ENCODE peak calls at places on chromosomes 7 and 10, in nine cellular contexts. One of them, this sample, is unnamed.

GRCh38 chr10:103507235-103508191 is 14.0 kb downstream of the NEURL1 start:
- DNase-seq in fibroblast of pulmonary artery: no peak
- DNase-seq in ovary: no peak
- DNase-seq in cardiac muscle cell: no peak
- DNase-seq in progenitor cell of endocrine pancreas: no peak
- DNase-seq in K562: no peak
- DNase-seq in AG09309: no peak
- DNase-seq in B cell: no peak
- DNase-seq in fibroblast of lung: no peak
- DNase-seq in this sample: no peak

GRCh38 chr10:78405231-78405630 is 371.6 kb downstream of the RPS24 start:
- DNase-seq in fibroblast of pulmonary artery: no peak
- DNase-seq in ovary: no peak
- DNase-seq in cardiac muscle cell: no peak
- DNase-seq in progenitor cell of endocrine pancreas: no peak
- DNase-seq in K562: no peak
- DNase-seq in AG09309: peak; percentile 31
- DNase-seq in B cell: no peak
- DNase-seq in fibroblast of lung: no peak
- DNase-seq in this sample: no peak

GRCh38 chr7:149772236-149772820 is 1.1 kb downstream of the ZNF467 start:
- DNase-seq in fibroblast of pulmonary artery: no peak
- DNase-seq in ovary: no peak
- DNase-seq in cardiac muscle cell: no peak
- DNase-seq in progenitor cell of endocrine pancreas: peak; percentile 42
- DNase-seq in K562: peak; percentile 91
- DNase-seq in AG09309: no peak
- DNase-seq in B cell: no peak
- DNase-seq in fibroblast of lung: no peak
- DNase-seq in this sample: no peak

GRCh38 chr10:62231805-62232204 is 36.8 kb downstream of the RTKN2 start:
- DNase-seq in fibroblast of pulmonary artery: no peak
- DNase-seq in ovary: no peak
- DNase-seq in cardiac muscle cell: no peak
- DNase-seq in progenitor cell of endocrine pancreas: no peak
- DNase-seq in K562: no peak
- DNase-seq in AG09309: no peak
- DNase-seq in B cell: no peak
- DNase-seq in fibroblast of lung: no peak
- DNase-seq in this sample: no peak

GRCh38 chr7:128422856-128423255 is 13.1 kb upstream of the IMPDH1 start:
- DNase-seq in fibroblast of pulmonary artery: no peak
- DNase-seq in ovary: no peak
- DNase-seq in cardiac muscle cell: no peak
- DNase-seq in progenitor cell of endocrine pancreas: no peak
- DNase-seq in K562: no peak
- DNase-seq in AG09309: no peak
- DNase-seq in B cell: no peak
- DNase-seq in fibroblast of lung: no peak
- DNase-seq in this sample: no peak

GRCh38 chr7:30308392-30308791 is 24.0 kb downstream of the ZNRF2 start:
- DNase-seq in fibroblast of pulmonary artery: no peak
- DNase-seq in ovary: no peak
- DNase-seq in cardiac muscle cell: no peak
- DNase-seq in progenitor cell of endocrine pancreas: no peak
- DNase-seq in K562: no peak
- DNase-seq in AG09309: no peak
- DNase-seq in B cell: no peak
- DNase-seq in fibroblast of lung: no peak
- DNase-seq in this sample: no peak

GRCh38 chr7:33893377-33893776 is 12.0 kb upstream of the BMPER start:
- DNase-seq in fibroblast of pulmonary artery: no peak
- DNase-seq in ovary: no peak
- DNase-seq in cardiac muscle cell: no peak
- DNase-seq in progenitor cell of endocrine pancreas: no peak
- DNase-seq in K562: no peak
- DNase-seq in AG09309: no peak
- DNase-seq in B cell: no peak
- DNase-seq in fibroblast of lung: no peak
- DNase-seq in this sample: no peak

GRCh38 chr7:132499065-132499464 is 77.2 kb downstream of the PLXNA4 start:
- DNase-seq in fibroblast of pulmonary artery: no peak
- DNase-seq in ovary: no peak
- DNase-seq in cardiac muscle cell: no peak
- DNase-seq in progenitor cell of endocrine pancreas: no peak
- DNase-seq in K562: no peak
- DNase-seq in AG09309: no peak
- DNase-seq in B cell: no peak
- DNase-seq in fibroblast of lung: no peak
- DNase-seq in this sample: no peak

GRCh38 chr10:69439813-69440506 is 11.3 kb upstream of the TSPAN15 start:
- DNase-seq in fibroblast of pulmonary artery: peak; percentile 77
- DNase-seq in ovary: no peak
- DNase-seq in cardiac muscle cell: peak; percentile 87
- DNase-seq in progenitor cell of endocrine pancreas: no peak
- DNase-seq in K562: no peak
- DNase-seq in AG09309: peak; percentile 52
- DNase-seq in B cell: no peak
- DNase-seq in fibroblast of lung: peak; percentile 42
- DNase-seq in this sample: no peak

GRCh38 chr7:130736298-130736900 is 2.4 kb upstream of the KLF14 start:
- DNase-seq in fibroblast of pulmonary artery: no peak
- DNase-seq in ovary: no peak
- DNase-seq in cardiac muscle cell: no peak
- DNase-seq in progenitor cell of endocrine pancreas: no peak
- DNase-seq in K562: no peak
- DNase-seq in AG09309: no peak
- DNase-seq in B cell: no peak
- DNase-seq in fibroblast of lung: no peak
- DNase-seq in this sample: no peak

DNA sequence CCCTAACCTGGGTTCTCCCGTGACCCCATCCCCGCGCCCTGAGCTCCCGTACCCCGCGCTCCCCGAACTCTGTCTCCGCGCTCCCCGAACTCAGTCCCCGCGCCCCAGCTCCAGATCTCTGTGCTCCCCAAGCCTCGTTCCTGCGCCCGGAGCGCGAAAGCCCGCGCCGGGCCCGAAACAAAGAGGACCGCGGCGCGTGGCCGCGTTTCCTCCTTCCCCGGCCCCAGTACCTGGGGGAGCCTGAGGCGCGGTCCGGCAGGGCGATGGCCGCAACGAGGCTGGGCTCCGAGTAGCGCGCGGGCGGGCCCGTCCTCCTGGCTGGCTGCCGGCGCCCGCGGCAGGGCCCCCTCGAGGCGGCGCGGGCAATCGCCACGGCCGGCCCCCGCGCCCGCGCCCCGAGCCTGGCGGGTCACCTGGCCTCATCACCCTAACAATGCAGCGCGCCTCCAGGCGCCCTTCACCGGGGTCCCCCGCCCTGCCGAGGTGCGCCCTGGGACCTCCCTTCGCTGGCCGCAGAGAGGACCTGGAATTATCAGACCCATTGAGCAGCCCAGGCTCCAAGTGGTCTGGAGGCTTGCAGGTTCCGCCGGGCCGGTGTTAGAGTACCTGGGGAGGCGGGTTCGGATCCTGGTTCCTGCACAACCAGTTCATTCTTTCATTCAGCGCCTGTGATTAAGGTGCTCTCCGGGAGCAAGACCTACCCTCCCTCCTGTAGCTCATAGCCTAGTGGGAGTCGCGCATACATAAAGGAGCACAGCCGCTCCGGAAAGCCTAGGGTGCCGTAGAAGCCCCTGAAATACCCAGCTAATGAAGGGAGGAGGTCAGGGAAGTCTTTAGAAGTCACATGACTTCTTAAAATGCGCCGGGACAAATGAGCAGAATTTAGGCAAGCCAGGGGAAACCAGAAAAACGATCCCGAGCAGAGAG is at the start of gene TNS3:
- DNase-seq in fibroblast of pulmonary artery: peak; percentile 51
- DNase-seq in ovary: peak; percentile 62
- DNase-seq in cardiac muscle cell: peak; percentile 54
- DNase-seq in progenitor cell of endocrine pancreas: peak; percentile 60
- DNase-seq in K562: no peak
- DNase-seq in AG09309: no peak
- DNase-seq in B cell: no peak
- DNase-seq in fibroblast of lung: peak; percentile 44
- DNase-seq in this sample: no peak
- TF ChIP-seq CTCF in fibroblast of pulmonary artery: no peak
- TF ChIP-seq CTCF in ovary: peak; percentile 37
- TF ChIP-seq CTCF in cardiac muscle cell: peak; percentile 24
- TF ChIP-seq CTCF in progenitor cell of endocrine pancreas: peak; percentile 46
- TF ChIP-seq CTCF in K562: no peak
- TF ChIP-seq CTCF in AG09309: no peak
- TF ChIP-seq CTCF in B cell: peak; percentile 33
- TF ChIP-seq CTCF in fibroblast of lung: no peak
- TF ChIP-seq CTCF in this sample: no peak

DNA sequence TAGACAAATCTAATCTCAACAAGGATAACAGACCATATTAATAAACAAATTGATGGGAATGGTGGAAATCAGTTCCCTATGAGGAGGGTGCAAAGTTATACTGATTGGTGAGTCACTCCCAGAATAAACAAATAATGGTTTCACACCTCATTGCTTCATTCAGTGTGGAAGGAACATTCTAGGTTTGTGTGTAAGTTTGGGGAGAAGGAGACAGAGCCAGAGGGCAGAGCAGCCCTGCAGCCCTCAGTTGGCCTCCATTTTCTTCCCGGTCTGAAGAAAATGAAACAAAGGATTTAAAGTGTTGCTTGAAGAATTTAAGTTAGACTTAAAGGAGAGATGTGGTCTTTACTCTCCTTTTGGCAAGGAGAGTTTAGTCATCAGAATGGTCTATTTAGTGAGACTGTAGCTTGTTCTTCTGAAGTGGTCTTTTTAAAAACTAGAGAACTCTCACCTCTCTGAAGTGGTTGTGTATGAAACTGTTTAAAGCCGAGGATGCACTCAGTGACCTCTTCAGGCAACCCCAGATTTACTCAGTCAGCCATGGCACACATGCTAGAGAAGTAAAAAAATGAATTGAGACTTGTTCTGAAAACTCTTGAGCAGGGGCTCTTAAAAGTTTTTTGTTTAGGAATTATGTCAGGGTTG is 27.2 kb downstream of the IKZF1 start:
- DNase-seq in fibroblast of pulmonary artery: no peak
- DNase-seq in ovary: no peak
- DNase-seq in cardiac muscle cell: no peak
- DNase-seq in progenitor cell of endocrine pancreas: no peak
- DNase-seq in K562: no peak
- DNase-seq in AG09309: no peak
- DNase-seq in B cell: peak; percentile 56
- DNase-seq in fibroblast of lung: no peak
- DNase-seq in this sample: peak; percentile 63
- TF ChIP-seq CTCF in fibroblast of pulmonary artery: no peak
- TF ChIP-seq CTCF in ovary: no peak
- TF ChIP-seq CTCF in cardiac muscle cell: no peak
- TF ChIP-seq CTCF in progenitor cell of endocrine pancreas: no peak
- TF ChIP-seq CTCF in K562: no peak
- TF ChIP-seq CTCF in AG09309: no peak
- TF ChIP-seq CTCF in B cell: no peak
- TF ChIP-seq CTCF in fibroblast of lung: no peak
- TF ChIP-seq CTCF in this sample: no peak

GRCh38 chr10:11242443-11243386 is 225.0 kb downstream of the CELF2 start:
- DNase-seq in fibroblast of pulmonary artery: peak; percentile 49
- DNase-seq in ovary: peak; percentile 33
- DNase-seq in cardiac muscle cell: peak; percentile 38
- DNase-seq in progenitor cell of endocrine pancreas: no peak
- DNase-seq in K562: no peak
- DNase-seq in AG09309: no peak
- DNase-seq in B cell: peak; percentile 78
- DNase-seq in fibroblast of lung: peak; percentile 86
- DNase-seq in this sample: peak; percentile 45
- TF ChIP-seq CTCF in fibroblast of pulmonary artery: no peak
- TF ChIP-seq CTCF in ovary: no peak
- TF ChIP-seq CTCF in cardiac muscle cell: no peak
- TF ChIP-seq CTCF in progenitor cell of endocrine pancreas: no peak
- TF ChIP-seq CTCF in K562: no peak
- TF ChIP-seq CTCF in AG09309: no peak
- TF ChIP-seq CTCF in B cell: no peak
- TF ChIP-seq CTCF in fibroblast of lung: no peak
- TF ChIP-seq CTCF in this sample: peak; percentile 41

GRCh38 chr7:50068850-50069551 is 24.0 kb downstream of the ZPBP start:
- DNase-seq in fibroblast of pulmonary artery: peak; percentile 44
- DNase-seq in ovary: no peak
- DNase-seq in cardiac muscle cell: peak; percentile 58
- DNase-seq in progenitor cell of endocrine pancreas: no peak
- DNase-seq in K562: no peak
- DNase-seq in AG09309: no peak
- DNase-seq in B cell: no peak
- DNase-seq in fibroblast of lung: no peak
- DNase-seq in this sample: peak; percentile 5

GRCh38 chr7:50073093-50073492 is 20.0 kb downstream of the ZPBP start:
- DNase-seq in fibroblast of pulmonary artery: no peak
- DNase-seq in ovary: no peak
- DNase-seq in cardiac muscle cell: no peak
- DNase-seq in progenitor cell of endocrine pancreas: no peak
- DNase-seq in K562: no peak
- DNase-seq in AG09309: no peak
- DNase-seq in B cell: no peak
- DNase-seq in fibroblast of lung: no peak
- DNase-seq in this sample: no peak

GRCh38 chr7:50069613-50070012 is 23.4 kb downstream of the ZPBP start:
- DNase-seq in fibroblast of pulmonary artery: peak; percentile 3
- DNase-seq in ovary: no peak
- DNase-seq in cardiac muscle cell: peak; percentile 36
- DNase-seq in progenitor cell of endocrine pancreas: no peak
- DNase-seq in K562: no peak
- DNase-seq in AG09309: no peak
- DNase-seq in B cell: peak; percentile 50
- DNase-seq in fibroblast of lung: no peak
- DNase-seq in this sample: peak; percentile 3

GRCh38 chr7:50068026-50068425 is 25.0 kb downstream of the ZPBP start:
- DNase-seq in fibroblast of pulmonary artery: peak; percentile 6
- DNase-seq in ovary: no peak
- DNase-seq in cardiac muscle cell: peak; percentile 11
- DNase-seq in progenitor cell of endocrine pancreas: no peak
- DNase-seq in K562: no peak
- DNase-seq in AG09309: no peak
- DNase-seq in B cell: no peak
- DNase-seq in fibroblast of lung: no peak
- DNase-seq in this sample: no peak
- TF ChIP-seq CTCF in fibroblast of pulmonary artery: no peak
- TF ChIP-seq CTCF in ovary: peak; percentile 10
- TF ChIP-seq CTCF in cardiac muscle cell: no peak
- TF ChIP-seq CTCF in progenitor cell of endocrine pancreas: peak; percentile 38
- TF ChIP-seq CTCF in K562: no peak
- TF ChIP-seq CTCF in AG09309: no peak
- TF ChIP-seq CTCF in B cell: peak; percentile 53
- TF ChIP-seq CTCF in fibroblast of lung: no peak
- TF ChIP-seq CTCF in this sample: no peak